ENCODE peak calls at places on chromosomes 13 and 19, in four cellular contexts. S, F, T and L are unnamed samples.

GRCh38 chr13:34926513-34926912 is 15.6 kb upstream of the NBEA start:
- DNase-seq in T (no peak), S (peak), F (no peak), L (no peak)

GRCh38 chr19:5892772-5893275 is 10.8 kb downstream of the NDUFA11 start:
- DNase-seq in T (no peak), F (no peak), S (no peak), L (no peak)

GRCh38 chr13:26133851-26134250 is 82.0 kb upstream of the SHISA2 start:
- DNase-seq in T (no peak), F (no peak), S (no peak), L (no peak)

GRCh38 chr19:54451331-54451871 is 2.4 kb downstream of the LENG8 start:
- DNase-seq in F (no peak), S (no peak), T (no peak), L (no peak)

GRCh38 chr19:34253711-34254551 is 423 bp upstream of the GARRE1 start:
- DNase-seq in S (peak), T (no peak), F (peak), L (peak)

GRCh38 chr13:40346592-40346991 is 319.8 kb downstream of the FOXO1 start:
- DNase-seq in S (no peak), T (no peak), F (no peak), L (no peak)

GRCh38 chr19:42229855-42230331 is 9.8 kb downstream of the ZNF526 start:
- DNase-seq in T (no peak), F (no peak), S (no peak), L (no peak)

GRCh38 chr19:53808710-53809125 is 15.4 kb downstream of the NLRP12 start:
- DNase-seq in T (no peak), F (peak), S (peak), L (no peak)

GRCh38 chr13:43831088-43831487 is 44.3 kb upstream of the ENOX1 start:
- DNase-seq in S (no peak), T (no peak), F (no peak), L (no peak)

GRCh38 chr13:94218537-94218936 is 260.9 kb downstream of the DCT start:
- DNase-seq in T (no peak), F (no peak), S (no peak), L (no peak)

GRCh38 chr13:48295271-48295670 is 8.3 kb upstream of the RB1 start:
- DNase-seq in T (no peak), S (no peak), F (no peak), L (no peak)

GRCh38 chr19:1553415-1553814 is 14.7 kb downstream of the MEX3D start:
- DNase-seq in T (no peak), S (no peak), F (no peak), L (no peak)

GRCh38 chr13:40666905-40667621 is 622 bp upstream of the FOXO1 start:
- DNase-seq in F (peak), T (no peak), S (peak), L (no peak)

GRCh38 chr19:56710437-56710836 is 38.9 kb upstream of the ZNF835 start:
- DNase-seq in F (no peak), T (no peak), S (no peak), L (no peak)

GRCh38 chr13:27621116-27621365 is 651 bp upstream of the POLR1D start:
- DNase-seq in T (no peak), S (no peak), F (no peak), L (no peak)

GRCh38 chr13:31725841-31726240 is 13.5 kb upstream of the RXFP2 start:
- DNase-seq in T (no peak), F (no peak), S (no peak), L (no peak)

GRCh38 chr13:49206641-49207040 is 13.5 kb upstream of the MLNR start:
- DNase-seq in S (no peak), F (no peak), T (no peak), L (no peak)

GRCh38 chr19:13018037-13018914 is 23.0 kb downstream of the NFIX start:
- DNase-seq in S (no peak), T (no peak), F (no peak), L (no peak)

GRCh38 chr19:6800991-6801396 is 28.5 kb downstream of the VAV1 start:
- DNase-seq in S (no peak), F (no peak), T (no peak), L (no peak)

GRCh38 chr13:43388282-43389034 is 365.1 kb downstream of the DNAJC15 start:
- DNase-seq in T (no peak), S (no peak), F (no peak), L (no peak)

GRCh38 chr19:36604656-36605100 is 435 bp upstream of the ZNF382 start:
- DNase-seq in S (peak), F (peak), T (no peak), L (peak)

GRCh38 chr13:78045916-78046315 is 127.3 kb upstream of the EDNRB start:
- DNase-seq in F (no peak), T (no peak), S (no peak), L (no peak)

GRCh38 chr19:15114153-15114540 is 6.9 kb downstream of the SYDE1 start:
- DNase-seq in F (no peak), T (no peak), S (no peak), L (no peak)

GRCh38 chr19:16590876-16591802 is 18.9 kb upstream of the SLC35E1 start:
- DNase-seq in S (no peak), T (no peak), F (no peak), L (no peak)

GRCh38 chr19:44925114-44925891 is 10.9 kb downstream of the APOC1 start:
- DNase-seq in T (no peak), F (peak), S (no peak), L (no peak)

GRCh38 chr13:26220575-26220974 is 1.5 kb downstream of the RNF6 start:
- DNase-seq in S (no peak), F (no peak), T (no peak), L (no peak)

GRCh38 chr19:34319785-34320184 is 45.2 kb upstream of the GPI start:
- DNase-seq in S (no peak), F (no peak), T (no peak), L (no peak)

GRCh38 chr19:44003461-44004134 is 841 bp downstream of the ZNF230 start:
- DNase-seq in S (peak), F (no peak), T (no peak), L (no peak)

GRCh38 chr13:27274631-27275030 is 4.0 kb downstream of the RASL11A start:
- DNase-seq in S (no peak), F (no peak), T (no peak), L (no peak)

GRCh38 chr19:4174212-4174894 is 8.0 kb downstream of the SIRT6 start:
- DNase-seq in F (no peak), T (no peak), S (no peak), L (no peak)

GRCh38 chr19:51137812-51138425 is 4.2 kb upstream of the SIGLEC7 start:
- DNase-seq in T (no peak), S (no peak), F (no peak), L (no peak)

GRCh38 chr19:49896863-49897621 is at the start of gene IL4I1:
- DNase-seq in S (no peak), F (peak), T (no peak), L (no peak)

GRCh38 chr13:101755228-101755887 is 302.9 kb downstream of the ITGBL1 start:
- DNase-seq in S (no peak), T (no peak), F (no peak), L (no peak)

GRCh38 chr13:26811636-26812035 is 51.0 kb upstream of the GPR12 start:
- DNase-seq in T (no peak), S (no peak), F (peak), L (no peak)

GRCh38 chr13:51230473-51231105 is 8.4 kb downstream of the FAM124A start:
- DNase-seq in T (no peak), F (peak), S (peak), L (no peak)

GRCh38 chr19:9323557-9323918 is 441 bp upstream of the ZNF559 start:
- DNase-seq in T (no peak), S (peak), F (peak), L (no peak)

GRCh38 chr19:14085309-14085995 is at the start of gene C19orf67:
- DNase-seq in S (no peak), F (no peak), T (no peak), L (no peak)

GRCh38 chr13:44783987-44784734 is 205.1 kb downstream of the NUFIP1 start:
- DNase-seq in T (no peak), F (no peak), S (no peak), L (no peak)

GRCh38 chr13:30520571-30520970 is 54.8 kb upstream of the HMGB1 start:
- DNase-seq in S (no peak), F (no peak), T (no peak), L (no peak)